ENCODE peak calls at places on chromosomes 13 and 19, in ten cellular contexts. P, H, N, A, K, R, Z, D, U and V are unnamed samples.

GRCh38 chr19:27793644-27794443 is 1419.1 kb downstream of the UQCRFS1 start:
- DNase-seq in Z (peak), U (peak), N (peak), K (peak), A (no peak), R (peak), H (peak), P (peak), D (peak), V (peak)

GRCh38 chr19:1866693-1867358 is 3.4 kb upstream of the KLF16 start:
- DNase-seq in P (no peak), H (no peak), D (no peak), U (no peak), N (no peak), K (no peak), Z (no peak), A (no peak), R (no peak), V (no peak)

GRCh38 chr19:12495002-12495802 is 10.6 kb upstream of the ZNF709 start:
- DNase-seq in U (peak), H (peak), D (peak), N (peak), K (peak), P (peak), R (peak), A (peak), Z (peak), V (peak)

GRCh38 chr19:1624458-1624857 is 19.2 kb upstream of the UQCR11 start:
- DNase-seq in A (peak), D (peak), H (peak), R (peak), N (peak), P (no peak), U (peak), K (peak), Z (peak), V (peak)

GRCh38 chr13:49524740-49525501 is 29.2 kb downstream of the PHF11 start:
- DNase-seq in D (no peak), K (no peak), R (no peak), U (no peak), A (no peak), H (no peak), N (no peak), P (no peak), Z (no peak), V (no peak)

GRCh38 chr19:29560313-29561075 is 34.7 kb downstream of the VSTM2B start:
- DNase-seq in H (no peak), P (no peak), D (no peak), A (no peak), Z (no peak), K (no peak), N (peak), R (no peak), U (no peak), V (no peak)

GRCh38 chr19:35644987-35645679 is 3.0 kb upstream of the COX6B1 start:
- DNase-seq in A (no peak), K (peak), P (peak), H (peak), Z (peak), D (peak), U (peak), N (peak), R (peak), V (peak)

GRCh38 chr13:99972190-99972731 is 694 bp upstream of the ZIC5 start:
- DNase-seq in R (no peak), U (no peak), D (no peak), K (no peak), P (no peak), H (no peak), Z (peak), N (no peak), A (no peak), V (no peak)

GRCh38 chr19:18939922-18940775 is 868 bp downstream of the HOMER3 start:
- DNase-seq in P (no peak), A (no peak), K (no peak), H (peak), Z (peak), R (peak), N (no peak), U (peak), D (peak), V (peak)

GRCh38 chr13:84297246-84297645 is 415.0 kb upstream of the SLITRK1 start:
- DNase-seq in D (peak), A (no peak), N (no peak), K (no peak), R (no peak), Z (no peak), H (peak), U (no peak), P (no peak), V (no peak)

GRCh38 chr19:18496167-18496979 is 25.5 kb downstream of the ELL start:
- DNase-seq in D (peak), K (peak), N (no peak), P (peak), A (no peak), Z (no peak), U (peak), R (peak), H (peak), V (peak)

GRCh38 chr19:38693380-38694223 is 46.2 kb downstream of the ACTN4 start:
- DNase-seq in U (peak), R (no peak), A (no peak), P (no peak), N (no peak), K (peak), H (peak), Z (no peak), D (peak), V (peak)

GRCh38 chr13:66114127-66114526 is 1116.0 kb downstream of the PCDH9 start:
- DNase-seq in D (no peak), N (no peak), H (peak), A (no peak), U (peak), R (no peak), K (no peak), Z (peak), P (no peak), V (no peak)

GRCh38 chr19:47022541-47023447 is 3.2 kb downstream of the NPAS1 start:
- DNase-seq in U (no peak), N (peak), R (no peak), D (no peak), Z (no peak), H (no peak), A (no peak), K (no peak), P (no peak), V (no peak)